ENCODE peak calls at places on chromosome 18, in eight cellular contexts. M, L, G, X, K, A, R and S are unnamed samples. For H3K36me3, the result is how much of the 10 kb centered on the place peaks cover.

GRCh38 chr18:48902023-48902855 is 48.5 kb downstream of the SMAD7 start:
- DNase-seq in A (peak), X (no peak), K (peak), L (peak), M (peak), G (peak), R (peak), S (no peak)

GRCh38 chr18:29979884-29980283 is 1062.7 kb downstream of the DSC3 start:
- DNase-seq in G (no peak), L (no peak), R (no peak), X (no peak), A (no peak), M (no peak), K (no peak), S (no peak)

GRCh38 chr18:23943104-23943503 is 71.5 kb upstream of the TTC39C start:
- DNase-seq in K (no peak), R (no peak), M (no peak), L (no peak), G (no peak), X (no peak), A (no peak), S (no peak)

GRCh38 chr18:58336605-58337004 is 292.3 kb downstream of the ALPK2 start:
- DNase-seq in R (no peak), G (peak), A (no peak), L (no peak), X (no peak), M (no peak), K (no peak), S (no peak)

GRCh38 chr18:23585007-23585871 is 1.1 kb downstream of the NPC1 start:
- DNase-seq in A (no peak), K (no peak), M (peak), X (peak), L (peak), G (peak), R (no peak), S (no peak)

GRCh38 chr18:11391636-11392035 is 217.8 kb upstream of the SLC35G4 start:
- DNase-seq in R (no peak), G (peak), A (no peak), L (no peak), X (no peak), K (no peak), M (no peak), S (no peak)

GRCh38 chr18:21868770-21869169 is 128.2 kb downstream of the MIB1 start:
- DNase-seq in G (no peak), A (no peak), K (no peak), R (no peak), L (no peak), X (no peak), M (no peak), S (no peak)

GRCh38 chr18:69631281-69631680 is 230.6 kb downstream of the DOK6 start:
- DNase-seq in L (peak), A (no peak), K (no peak), X (no peak), M (no peak), G (peak), R (no peak), S (no peak)

GRCh38 chr18:11034816-11035215 is 114.6 kb downstream of the PIEZO2 start:
- DNase-seq in R (no peak), L (no peak), A (no peak), K (no peak), M (no peak), X (no peak), G (no peak), S (no peak)

GRCh38 chr18:9336827-9337226 is 2.3 kb downstream of the TWSG1 start:
- DNase-seq in M (no peak), G (no peak), K (no peak), L (no peak), A (no peak), X (no peak), R (no peak), S (no peak)

GRCh38 chr18:27276886-27277285 is 91.8 kb upstream of the CHST9 start:
- DNase-seq in X (no peak), M (no peak), A (no peak), L (no peak), G (no peak), K (no peak), R (no peak), S (no peak)

GRCh38 chr18:52920665-52921064 is 580.7 kb downstream of the DCC start:
- DNase-seq in X (no peak), L (no peak), K (no peak), G (no peak), M (no peak), A (no peak), R (no peak), S (no peak)

GRCh38 chr18:6741290-6741689 is 11.8 kb downstream of the ARHGAP28 start:
- DNase-seq in R (no peak), K (peak), A (peak), M (no peak), X (no peak), G (peak), L (peak), S (no peak)

GRCh38 chr18:2715990-2716389 is 60.5 kb downstream of the SMCHD1 start:
- DNase-seq in L (no peak), M (no peak), R (no peak), A (no peak), G (no peak), K (no peak), X (no peak), S (no peak)

GRCh38 chr18:14971461-14972185 is 223.7 kb downstream of the ANKRD30B start:
- DNase-seq in X (no peak), A (no peak), G (no peak), K (no peak), M (no peak), L (peak), R (no peak), S (no peak)

GRCh38 chr18:57231846-57232245 is 85.0 kb downstream of the BOD1L2 start:
- DNase-seq in M (no peak), L (no peak), K (no peak), A (no peak), R (no peak), G (no peak), X (no peak), S (no peak)

GRCh38 chr18:55575949-55576348 is 12.0 kb downstream of the TCF4 start:
- DNase-seq in K (no peak), A (no peak), X (no peak), M (no peak), G (no peak), R (no peak), L (no peak), S (no peak)

GRCh38 chr18:1104265-1104792 is 199.7 kb downstream of the ADCYAP1 start:
- DNase-seq in A (no peak), L (no peak), K (no peak), R (no peak), G (peak), M (no peak), X (no peak), S (no peak)

GRCh38 chr18:73688851-73689659 is 458.6 kb downstream of the FBXO15 start:
- DNase-seq in M (no peak), X (no peak), A (no peak), R (no peak), G (peak), K (no peak), L (peak), S (no peak)

GRCh38 chr18:10230072-10230471 is 224.4 kb upstream of the APCDD1 start:
- DNase-seq in M (no peak), L (peak), X (no peak), K (no peak), G (peak), R (no peak), A (no peak), S (peak)

GRCh38 chr18:33495278-33495677 is 54.8 kb upstream of the CCDC178 start:
- DNase-seq in A (no peak), K (no peak), L (peak), X (no peak), G (peak), M (no peak), R (no peak), S (no peak)

GRCh38 chr18:21452808-21453511 is 147.5 kb downstream of the ESCO1 start:
- DNase-seq in X (no peak), K (no peak), L (no peak), A (no peak), R (no peak), G (no peak), M (no peak), S (no peak)

GRCh38 chr18:75074196-75075015 is 134.5 kb downstream of the PTGR3 start:
- DNase-seq in R (no peak), M (no peak), K (no peak), L (no peak), G (no peak), A (no peak), X (no peak), S (no peak)
- H3K36me3 ChIP-seq in R (under half), M (under half), K (under half), L (under half), G (under half), A (under half), X (under half), S (under half)

DNA sequence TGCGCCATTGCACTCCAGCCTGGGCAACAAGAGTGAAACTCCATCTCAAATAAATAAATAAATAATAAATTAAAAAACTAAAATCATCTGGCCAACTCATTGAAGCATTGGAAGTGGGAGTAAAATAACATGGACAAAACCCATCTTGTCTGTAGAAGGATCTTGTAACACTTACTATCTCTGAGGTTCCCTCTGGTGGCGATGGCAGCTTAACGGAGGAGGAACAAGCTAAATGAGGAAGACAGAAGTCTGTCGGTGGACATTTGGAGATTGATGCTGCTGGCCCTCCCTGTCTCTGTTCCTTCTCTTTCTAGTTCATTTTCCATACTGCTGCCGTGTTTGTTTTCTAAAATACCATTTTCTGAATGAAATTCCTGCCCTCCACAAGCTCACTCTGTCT is 43.4 kb downstream of the ZCCHC2 start:
- DNase-seq in G (no peak), K (peak), L (no peak), A (peak), X (no peak), R (no peak), M (peak), S (no peak)
- H3K36me3 ChIP-seq in G (under half), K (half or more), L (under half), A (half or more), X (under half), R (half or more), M (under half), S (under half)

GRCh38 chr18:80041424-80041823 is 7.2 kb downstream of the RBFA start:
- DNase-seq in X (no peak), G (no peak), A (no peak), M (no peak), R (no peak), K (no peak), L (no peak), S (no peak)
- H3K36me3 ChIP-seq in X (under half), G (under half), A (under half), M (under half), R (under half), K (half or more), L (under half), S (under half)

GRCh38 chr18:32122039-32122438 is 30.4 kb downstream of the RNF138 start:
- DNase-seq in K (no peak), R (no peak), X (no peak), A (no peak), G (no peak), M (no peak), L (no peak), S (no peak)
- H3K36me3 ChIP-seq in K (half or more), R (under half), X (under half), A (half or more), G (under half), M (under half), L (under half), S (under half)